ENCODE peak calls at places on chromosome 4, in seven cellular contexts. J is cardiac muscle cell; N is AG04450; W is Peyer's patch; O is fibroblast of the aortic adventitia; M is CD8-positive, alpha-beta T cell; V is HFF-Myc. D is an unnamed sample.

GRCh38 chr4:162116085-162116784 is 47.6 kb downstream of the FSTL5 start:
- DNase-seq in W (no peak), J (no peak), V (no peak), M (no peak), N (no peak), O (no peak), D (no peak)

GRCh38 chr4:145099653-145100052 is 1.5 kb downstream of the ABCE1 start:
- DNase-seq in O (peak; percentile 23), J (peak; percentile 16), N (no peak), V (no peak), M (no peak), W (no peak), D (no peak)

GRCh38 chr4:75180790-75181776 is 248.2 kb downstream of the PARM1 start:
- DNase-seq in N (no peak), V (no peak), J (peak; percentile 2), W (peak; percentile 32), O (peak; percentile 4), M (no peak), D (no peak)

GRCh38 chr4:102836596-102836995 is 9.2 kb upstream of the UBE2D3 start:
- DNase-seq in V (no peak), M (no peak), N (no peak), O (no peak), W (no peak), J (no peak), D (no peak)

GRCh38 chr4:23993373-23993772 is 103.5 kb upstream of the PPARGC1A start:
- DNase-seq in W (no peak), M (no peak), N (no peak), O (no peak), J (no peak), V (no peak), D (no peak)

GRCh38 chr4:101790521-101791188 is at the start of gene BANK1:
- DNase-seq in N (no peak), V (no peak), O (no peak), J (peak; percentile 54), W (peak; percentile 84), M (peak; percentile 20), D (no peak)

GRCh38 chr4:184343400-184344177 is 125.9 kb upstream of the ENPP6 start:
- DNase-seq in N (peak; percentile 27), J (peak; percentile 84), O (peak; percentile 79), M (peak; percentile 7), W (peak; percentile 60), V (peak; percentile 56), D (peak; percentile 25)

GRCh38 chr4:12144051-12144450 is 715.4 kb upstream of the HS3ST1 start:
- DNase-seq in W (no peak), O (no peak), M (no peak), N (no peak), J (no peak), V (no peak), D (no peak)

GRCh38 chr4:6262176-6262575 is 7.5 kb upstream of the WFS1 start:
- DNase-seq in W (no peak), O (no peak), M (no peak), N (no peak), J (no peak), V (no peak), D (no peak)

GRCh38 chr4:5370286-5370685 is 319.0 kb downstream of the STK32B start:
- DNase-seq in W (no peak), O (no peak), J (no peak), V (no peak), N (peak; percentile 39), M (no peak), D (no peak)

GRCh38 chr4:16168144-16168543 is 58.1 kb downstream of the TAPT1 start:
- DNase-seq in N (no peak), V (no peak), W (no peak), J (no peak), M (no peak), O (no peak), D (no peak)

GRCh38 chr4:44772340-44772739 is 46.0 kb upstream of the GNPDA2 start:
- DNase-seq in J (no peak), V (no peak), M (no peak), W (no peak), O (no peak), N (no peak), D (no peak)

GRCh38 chr4:8913121-8913857 is 41.6 kb upstream of the HMX1 start:
- DNase-seq in M (no peak), N (no peak), V (no peak), O (no peak), J (no peak), W (no peak), D (no peak)

GRCh38 chr4:164904336-164904735 is 27.4 kb downstream of the APELA start:
- DNase-seq in N (no peak), W (no peak), O (no peak), M (no peak), J (no peak), V (no peak), D (no peak)

GRCh38 chr4:156481845-156482244 is 489.8 kb downstream of the PDGFC start:
- DNase-seq in N (no peak), M (no peak), V (no peak), O (no peak), W (no peak), J (no peak), D (no peak)

GRCh38 chr4:162838671-162839070 is 328.0 kb downstream of the NAF1 start:
- DNase-seq in N (no peak), W (no peak), M (no peak), J (no peak), V (no peak), O (no peak), D (no peak)

GRCh38 chr4:28883211-28883610 is 1837.0 kb upstream of the PCDH7 start:
- DNase-seq in J (no peak), M (no peak), V (no peak), N (no peak), W (no peak), O (no peak), D (no peak)

GRCh38 chr4:55431710-55432336 is 36.1 kb downstream of the TMEM165 start:
- DNase-seq in O (no peak), J (no peak), N (no peak), W (no peak), V (no peak), M (no peak), D (no peak)

GRCh38 chr4:6601661-6602250 is 26.8 kb downstream of the MAN2B2 start:
- DNase-seq in M (no peak), N (no peak), O (no peak), V (no peak), W (no peak), J (no peak), D (no peak)

GRCh38 chr4:101103381-101104142 is 243.8 kb downstream of the PPP3CA start:
- DNase-seq in M (no peak), N (no peak), O (peak; percentile 11), J (peak; percentile 43), V (no peak), W (no peak), D (no peak)

GRCh38 chr4:189304179-189304578 is 636.5 kb upstream of the FRG1 start:
- DNase-seq in N (no peak), W (no peak), M (no peak), J (no peak), O (no peak), V (no peak), D (no peak)

GRCh38 chr4:7171191-7171900 is 21.0 kb upstream of the SORCS2 start:
- DNase-seq in M (no peak), W (no peak), V (no peak), N (no peak), O (no peak), J (no peak), D (no peak)

GRCh38 chr4:163482197-163482596 is 8.6 kb upstream of the TKTL2 start:
- DNase-seq in J (no peak), M (no peak), W (no peak), N (no peak), V (no peak), O (no peak), D (no peak)

GRCh38 chr4:175776217-175776616 is 35.8 kb downstream of the GPM6A start:
- DNase-seq in W (no peak), O (no peak), V (no peak), J (no peak), N (no peak), M (no peak), D (no peak)

GRCh38 chr4:123037809-123038208 is 115.4 kb upstream of the NUDT6 start:
- DNase-seq in M (no peak), W (no peak), O (peak; percentile 53), N (no peak), J (peak; percentile 53), V (no peak), D (no peak)

DNA sequence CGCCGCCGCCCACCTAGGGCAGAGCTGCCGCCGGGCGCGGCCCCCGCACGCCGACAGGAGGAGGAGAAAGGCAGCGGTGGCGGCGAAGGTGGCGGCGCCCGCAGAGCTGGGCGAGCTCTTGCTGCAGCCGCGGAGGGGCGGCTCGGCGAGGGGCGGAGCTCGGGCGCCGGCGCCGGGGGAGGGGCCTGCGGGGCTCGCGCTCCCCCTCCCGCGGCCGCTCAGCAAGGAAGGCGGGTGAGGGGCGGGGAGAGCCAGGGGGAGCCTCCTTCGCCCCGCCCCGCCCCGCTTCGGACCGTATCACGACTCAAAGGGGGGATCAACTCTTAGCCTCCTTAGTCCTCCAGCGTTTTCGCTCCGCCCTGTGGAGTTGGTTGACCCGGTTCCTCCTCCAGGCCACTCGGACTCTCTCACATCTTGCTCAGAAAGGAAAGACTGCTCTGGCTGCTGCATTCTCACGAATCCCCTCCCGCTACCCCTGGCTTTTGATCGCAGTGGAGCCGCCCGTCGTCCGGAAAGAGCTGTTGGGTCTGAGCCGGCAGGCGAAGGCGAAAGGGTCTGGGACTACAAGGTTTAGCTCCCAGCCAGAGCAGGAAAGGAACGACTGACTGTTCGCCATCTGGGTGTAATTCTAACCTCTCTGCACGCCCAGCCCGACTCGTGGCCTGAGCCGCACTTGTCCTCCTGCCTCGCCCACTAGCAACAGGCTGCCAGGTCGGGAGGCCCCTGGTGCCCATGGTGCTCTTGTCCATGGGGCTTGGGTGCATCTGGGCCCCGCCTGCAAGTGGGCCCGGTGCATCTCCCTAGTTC is at the start of gene ATP8A1:
- DNase-seq in N (peak; percentile 41), M (peak; percentile 92), J (peak; percentile 94), V (peak; percentile 43), O (peak; percentile 73), W (peak; percentile 96), D (peak; percentile 57)
- TF ChIP-seq CTCF in N (no peak), M (no peak), J (peak; percentile 4), V (no peak), O (peak; percentile 27), W (no peak), D (peak; percentile 20)

GRCh38 chr4:126890994-126891393 is 741.8 kb upstream of the INTU start:
- DNase-seq in N (no peak), J (peak; percentile 5), V (peak; percentile 14), W (no peak), M (no peak), O (peak; percentile 16), D (no peak)
- TF ChIP-seq CTCF in N (no peak), J (no peak), V (no peak), W (no peak), M (no peak), O (no peak), D (no peak)

GRCh38 chr4:93337196-93337595 is 491.4 kb upstream of the ATOH1 start:
- DNase-seq in V (no peak), N (no peak), M (no peak), J (no peak), W (no peak), O (no peak), D (no peak)
- TF ChIP-seq CTCF in V (no peak), N (no peak), M (no peak), J (no peak), W (no peak), O (no peak), D (no peak)

DNA sequence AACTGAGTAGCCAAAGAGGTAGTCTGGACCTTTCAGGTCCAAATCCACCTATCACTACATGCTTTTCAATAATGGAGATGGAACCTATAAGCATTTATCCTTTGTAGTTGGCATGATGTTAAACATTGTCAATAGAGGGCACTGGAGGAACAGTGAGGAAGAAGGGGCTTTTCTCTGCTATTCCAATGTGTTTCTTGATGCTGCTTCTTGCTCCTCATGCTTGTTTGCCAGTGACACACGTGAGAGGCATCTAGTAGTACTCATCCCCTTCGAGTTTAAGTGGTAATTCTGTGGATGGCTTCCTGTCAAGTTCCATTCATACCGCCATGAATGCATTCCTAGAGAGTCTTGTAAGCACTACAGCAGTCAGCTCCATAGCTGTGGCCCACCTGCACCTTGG is 84.0 kb downstream of the NAA11 start:
- DNase-seq in J (peak; percentile 49), W (no peak), N (no peak), V (no peak), M (no peak), O (peak; percentile 35), D (no peak)
- TF ChIP-seq CTCF in J (peak; percentile 23), W (no peak), N (peak; percentile 28), V (peak; percentile 8), M (no peak), O (peak; percentile 29), D (peak; percentile 19)

D was measured in AG09319.